ENCODE peak calls at places on chromosomes 16 and 17, in seven cellular contexts. One of them, this sample, is unnamed.

GRCh38 chr17:29084476-29085148 is 41.7 kb downstream of the PIPOX start:
- DNase-seq in natural killer cell: no peak
- DNase-seq in IMR-90: peak
- DNase-seq in naive thymus-derived CD8-positive, alpha-beta T cell: no peak
- DNase-seq in mucosa of descending colon: no peak
- DNase-seq in sciatic nerve: no peak
- DNase-seq in hypothalamus: no peak
- DNase-seq in this sample: no peak

GRCh38 chr16:24858219-24859041 is 12.7 kb downstream of the SLC5A11 start:
- DNase-seq in natural killer cell: peak
- DNase-seq in IMR-90: peak
- DNase-seq in naive thymus-derived CD8-positive, alpha-beta T cell: peak
- DNase-seq in mucosa of descending colon: peak
- DNase-seq in sciatic nerve: peak
- DNase-seq in hypothalamus: no peak
- DNase-seq in this sample: peak

GRCh38 chr16:28494141-28494851 is at the start of gene APOBR:
- DNase-seq in natural killer cell: peak
- DNase-seq in IMR-90: no peak
- DNase-seq in naive thymus-derived CD8-positive, alpha-beta T cell: peak
- DNase-seq in mucosa of descending colon: peak
- DNase-seq in sciatic nerve: no peak
- DNase-seq in hypothalamus: no peak
- DNase-seq in this sample: no peak

GRCh38 chr17:77303620-77304019 is 162.9 kb downstream of the SEC14L1 start:
- DNase-seq in natural killer cell: no peak
- DNase-seq in IMR-90: peak
- DNase-seq in naive thymus-derived CD8-positive, alpha-beta T cell: no peak
- DNase-seq in mucosa of descending colon: no peak
- DNase-seq in sciatic nerve: no peak
- DNase-seq in hypothalamus: no peak
- DNase-seq in this sample: no peak

GRCh38 chr17:40121886-40122465 is at the start of gene MSL1:
- DNase-seq in natural killer cell: peak
- DNase-seq in IMR-90: peak
- DNase-seq in naive thymus-derived CD8-positive, alpha-beta T cell: peak
- DNase-seq in mucosa of descending colon: peak
- DNase-seq in sciatic nerve: peak
- DNase-seq in hypothalamus: peak
- DNase-seq in this sample: peak

GRCh38 chr16:85025781-85026653 is 1.6 kb upstream of the KIAA0513 start:
- DNase-seq in natural killer cell: no peak
- DNase-seq in IMR-90: no peak
- DNase-seq in naive thymus-derived CD8-positive, alpha-beta T cell: no peak
- DNase-seq in mucosa of descending colon: peak
- DNase-seq in sciatic nerve: no peak
- DNase-seq in hypothalamus: no peak
- DNase-seq in this sample: no peak

GRCh38 chr16:13921328-13921727 is 1.4 kb downstream of the ERCC4 start:
- DNase-seq in natural killer cell: no peak
- DNase-seq in IMR-90: no peak
- DNase-seq in naive thymus-derived CD8-positive, alpha-beta T cell: no peak
- DNase-seq in mucosa of descending colon: no peak
- DNase-seq in sciatic nerve: no peak
- DNase-seq in hypothalamus: no peak
- DNase-seq in this sample: no peak

GRCh38 chr17:8532021-8532420 is 96.3 kb downstream of the NDEL1 start:
- DNase-seq in natural killer cell: no peak
- DNase-seq in IMR-90: peak
- DNase-seq in naive thymus-derived CD8-positive, alpha-beta T cell: no peak
- DNase-seq in mucosa of descending colon: peak
- DNase-seq in sciatic nerve: no peak
- DNase-seq in hypothalamus: no peak
- DNase-seq in this sample: no peak

GRCh38 chr17:68863091-68863652 is 92.0 kb downstream of the ABCA8 start:
- DNase-seq in natural killer cell: no peak
- DNase-seq in IMR-90: no peak
- DNase-seq in naive thymus-derived CD8-positive, alpha-beta T cell: no peak
- DNase-seq in mucosa of descending colon: no peak
- DNase-seq in sciatic nerve: no peak
- DNase-seq in hypothalamus: no peak
- DNase-seq in this sample: no peak

GRCh38 chr17:65193305-65194293 is 56.4 kb downstream of the RGS9 start:
- DNase-seq in natural killer cell: no peak
- DNase-seq in IMR-90: peak
- DNase-seq in naive thymus-derived CD8-positive, alpha-beta T cell: no peak
- DNase-seq in mucosa of descending colon: no peak
- DNase-seq in sciatic nerve: no peak
- DNase-seq in hypothalamus: no peak
- DNase-seq in this sample: no peak

GRCh38 chr16:53844796-53845195 is 140.8 kb downstream of the FTO start:
- DNase-seq in natural killer cell: no peak
- DNase-seq in IMR-90: no peak
- DNase-seq in naive thymus-derived CD8-positive, alpha-beta T cell: no peak
- DNase-seq in mucosa of descending colon: no peak
- DNase-seq in sciatic nerve: no peak
- DNase-seq in hypothalamus: no peak
- DNase-seq in this sample: no peak

GRCh38 chr16:77618951-77619350 is 103.4 kb upstream of the NUDT7 start:
- DNase-seq in natural killer cell: no peak
- DNase-seq in IMR-90: no peak
- DNase-seq in naive thymus-derived CD8-positive, alpha-beta T cell: no peak
- DNase-seq in mucosa of descending colon: no peak
- DNase-seq in sciatic nerve: no peak
- DNase-seq in hypothalamus: no peak
- DNase-seq in this sample: no peak

GRCh38 chr17:59399914-59400313 is 68.5 kb downstream of the YPEL2 start:
- DNase-seq in natural killer cell: no peak
- DNase-seq in IMR-90: no peak
- DNase-seq in naive thymus-derived CD8-positive, alpha-beta T cell: no peak
- DNase-seq in mucosa of descending colon: no peak
- DNase-seq in sciatic nerve: no peak
- DNase-seq in hypothalamus: no peak
- DNase-seq in this sample: no peak

GRCh38 chr16:3762080-3762750 is 44.9 kb upstream of the TRAP1 start:
- DNase-seq in natural killer cell: no peak
- DNase-seq in IMR-90: no peak
- DNase-seq in naive thymus-derived CD8-positive, alpha-beta T cell: no peak
- DNase-seq in mucosa of descending colon: no peak
- DNase-seq in sciatic nerve: peak
- DNase-seq in hypothalamus: no peak
- DNase-seq in this sample: no peak

GRCh38 chr16:81591538-81591870 is 146.9 kb downstream of the CMIP start:
- DNase-seq in natural killer cell: no peak
- DNase-seq in IMR-90: no peak
- DNase-seq in naive thymus-derived CD8-positive, alpha-beta T cell: no peak
- DNase-seq in mucosa of descending colon: no peak
- DNase-seq in sciatic nerve: no peak
- DNase-seq in hypothalamus: no peak
- DNase-seq in this sample: no peak

GRCh38 chr17:82874011-82874835 is 34.4 kb upstream of the ZNF750 start:
- DNase-seq in natural killer cell: no peak
- DNase-seq in IMR-90: no peak
- DNase-seq in naive thymus-derived CD8-positive, alpha-beta T cell: no peak
- DNase-seq in mucosa of descending colon: no peak
- DNase-seq in sciatic nerve: no peak
- DNase-seq in hypothalamus: no peak
- DNase-seq in this sample: no peak

GRCh38 chr16:49271363-49271762 is 10.3 kb downstream of the CBLN1 start:
- DNase-seq in natural killer cell: no peak
- DNase-seq in IMR-90: no peak
- DNase-seq in naive thymus-derived CD8-positive, alpha-beta T cell: no peak
- DNase-seq in mucosa of descending colon: no peak
- DNase-seq in sciatic nerve: no peak
- DNase-seq in hypothalamus: no peak
- DNase-seq in this sample: no peak

GRCh38 chr16:66030036-66030435 is 336.5 kb upstream of the CDH5 start:
- DNase-seq in natural killer cell: no peak
- DNase-seq in IMR-90: peak
- DNase-seq in naive thymus-derived CD8-positive, alpha-beta T cell: no peak
- DNase-seq in mucosa of descending colon: no peak
- DNase-seq in sciatic nerve: peak
- DNase-seq in hypothalamus: no peak
- DNase-seq in this sample: no peak

GRCh38 chr16:2023098-2023925 is 3.4 kb upstream of the NHERF2 start:
- DNase-seq in natural killer cell: peak
- DNase-seq in IMR-90: peak
- DNase-seq in naive thymus-derived CD8-positive, alpha-beta T cell: peak
- DNase-seq in mucosa of descending colon: peak
- DNase-seq in sciatic nerve: peak
- DNase-seq in hypothalamus: peak
- DNase-seq in this sample: peak

This sample was measured in WTC11.